ENCODE peak calls at places on chromosomes 2 and 18, in five cellular contexts. One of them, this sample, is unnamed.

GRCh38 chr18:22432672-22433137 is 15.0 kb upstream of the CTAGE1 start:
- DNase-seq in HepG2: no peak
- DNase-seq in A549: peak; percentile 71
- DNase-seq in IMR-90: peak; percentile 97
- DNase-seq in H9: no peak
- DNase-seq in this sample: no peak

GRCh38 chr2:19874726-19875125 is 27.1 kb downstream of the TTC32 start:
- DNase-seq in HepG2: no peak
- DNase-seq in A549: no peak
- DNase-seq in IMR-90: no peak
- DNase-seq in H9: no peak
- DNase-seq in this sample: no peak

GRCh38 chr2:20062615-20063545 is 11.5 kb upstream of the LAPTM4A start:
- DNase-seq in HepG2: no peak
- DNase-seq in A549: no peak
- DNase-seq in IMR-90: peak; percentile 99
- DNase-seq in H9: no peak
- DNase-seq in this sample: no peak

GRCh38 chr2:64987001-64987962 is 1.9 kb upstream of the SLC1A4 start:
- DNase-seq in HepG2: peak; percentile 75
- DNase-seq in A549: no peak
- DNase-seq in IMR-90: peak; percentile 57
- DNase-seq in H9: no peak
- DNase-seq in this sample: no peak

GRCh38 chr18:72672364-72673151 is 128.4 kb upstream of the CBLN2 start:
- DNase-seq in HepG2: peak; percentile 25
- DNase-seq in A549: peak; percentile 20
- DNase-seq in IMR-90: peak; percentile 11
- DNase-seq in H9: no peak
- DNase-seq in this sample: peak; percentile 79

GRCh38 chr18:13871701-13872100 is 43.6 kb downstream of the MC2R start:
- DNase-seq in HepG2: no peak
- DNase-seq in A549: no peak
- DNase-seq in IMR-90: no peak
- DNase-seq in H9: no peak
- DNase-seq in this sample: peak; percentile 36

GRCh38 chr2:228690681-228691080 is 509.2 kb upstream of the SPHKAP start:
- DNase-seq in HepG2: no peak
- DNase-seq in A549: no peak
- DNase-seq in IMR-90: no peak
- DNase-seq in H9: no peak
- DNase-seq in this sample: no peak

GRCh38 chr2:145277922-145278321 is 758.0 kb upstream of the ZEB2 start:
- DNase-seq in HepG2: no peak
- DNase-seq in A549: no peak
- DNase-seq in IMR-90: peak; percentile 50
- DNase-seq in H9: no peak
- DNase-seq in this sample: no peak

GRCh38 chr2:216740557-216741222 is 45.3 kb upstream of the IGFBP5 start:
- DNase-seq in HepG2: peak; percentile 47
- DNase-seq in A549: no peak
- DNase-seq in IMR-90: peak; percentile 93
- DNase-seq in H9: no peak
- DNase-seq in this sample: no peak

GRCh38 chr18:34350778-34351177 is 126.1 kb upstream of the NOL4 start:
- DNase-seq in HepG2: no peak
- DNase-seq in A549: no peak
- DNase-seq in IMR-90: no peak
- DNase-seq in H9: no peak
- DNase-seq in this sample: no peak

GRCh38 chr18:3722662-3723433 is 272.9 kb downstream of the TGIF1 start:
- DNase-seq in HepG2: peak; percentile 72
- DNase-seq in A549: no peak
- DNase-seq in IMR-90: peak; percentile 83
- DNase-seq in H9: no peak
- DNase-seq in this sample: no peak

GRCh38 chr2:174587607-174588006 is 10.0 kb downstream of the WIPF1 start:
- DNase-seq in HepG2: no peak
- DNase-seq in A549: no peak
- DNase-seq in IMR-90: no peak
- DNase-seq in H9: no peak
- DNase-seq in this sample: no peak

GRCh38 chr18:74514860-74515495 is 18.8 kb downstream of the CNDP2 start:
- DNase-seq in HepG2: no peak
- DNase-seq in A549: no peak
- DNase-seq in IMR-90: no peak
- DNase-seq in H9: peak; percentile 7
- DNase-seq in this sample: no peak

GRCh38 chr18:49628119-49628518 is 66.3 kb downstream of the LIPG start:
- DNase-seq in HepG2: no peak
- DNase-seq in A549: no peak
- DNase-seq in IMR-90: no peak
- DNase-seq in H9: no peak
- DNase-seq in this sample: no peak

GRCh38 chr2:119263656-119264055 is 40.0 kb downstream of the STEAP3 start:
- DNase-seq in HepG2: no peak
- DNase-seq in A549: no peak
- DNase-seq in IMR-90: no peak
- DNase-seq in H9: peak; percentile 32
- DNase-seq in this sample: no peak

GRCh38 chr2:8578335-8579244 is 103.3 kb upstream of the ID2 start:
- DNase-seq in HepG2: no peak
- DNase-seq in A549: no peak
- DNase-seq in IMR-90: peak; percentile 44
- DNase-seq in H9: peak; percentile 22
- DNase-seq in this sample: no peak

GRCh38 chr2:11784747-11785610 is 38.5 kb downstream of the LPIN1 start:
- DNase-seq in HepG2: no peak
- DNase-seq in A549: peak; percentile 65
- DNase-seq in IMR-90: peak; percentile 63
- DNase-seq in H9: peak; percentile 80
- DNase-seq in this sample: peak; percentile 75

GRCh38 chr2:68086166-68086565 is 23.4 kb upstream of the C1D start:
- DNase-seq in HepG2: no peak
- DNase-seq in A549: no peak
- DNase-seq in IMR-90: no peak
- DNase-seq in H9: no peak
- DNase-seq in this sample: no peak

GRCh38 chr2:136247204-136247990 is 129.4 kb upstream of the CXCR4 start:
- DNase-seq in HepG2: no peak
- DNase-seq in A549: no peak
- DNase-seq in IMR-90: no peak
- DNase-seq in H9: no peak
- DNase-seq in this sample: no peak

GRCh38 chr2:160241251-160242137 is 41.4 kb upstream of the ITGB6 start:
- DNase-seq in HepG2: no peak
- DNase-seq in A549: peak; percentile 72
- DNase-seq in IMR-90: peak; percentile 81
- DNase-seq in H9: no peak
- DNase-seq in this sample: no peak

GRCh38 chr18:8959551-8960135 is 142.9 kb upstream of the NDUFV2 start:
- DNase-seq in HepG2: peak; percentile 79
- DNase-seq in A549: no peak
- DNase-seq in IMR-90: no peak
- DNase-seq in H9: no peak
- DNase-seq in this sample: peak; percentile 60

GRCh38 chr18:9475643-9476580 is 599 bp downstream of the RALBP1 start:
- DNase-seq in HepG2: no peak
- DNase-seq in A549: peak; percentile 6
- DNase-seq in IMR-90: peak; percentile 39
- DNase-seq in H9: no peak
- DNase-seq in this sample: peak; percentile 20

GRCh38 chr18:38747153-38747552 is 1181.6 kb upstream of the CELF4 start:
- DNase-seq in HepG2: no peak
- DNase-seq in A549: no peak
- DNase-seq in IMR-90: no peak
- DNase-seq in H9: no peak
- DNase-seq in this sample: no peak

GRCh38 chr2:55887906-55888625 is 35.5 kb downstream of the EFEMP1 start:
- DNase-seq in HepG2: no peak
- DNase-seq in A549: peak; percentile 13
- DNase-seq in IMR-90: peak; percentile 94
- DNase-seq in H9: no peak
- DNase-seq in this sample: no peak

GRCh38 chr2:29074401-29074800 is at the start of gene PCARE:
- DNase-seq in HepG2: no peak
- DNase-seq in A549: no peak
- DNase-seq in IMR-90: no peak
- DNase-seq in H9: no peak
- DNase-seq in this sample: no peak

GRCh38 chr2:219643084-219643473 is 15.6 kb downstream of the SLC4A3 start:
- DNase-seq in HepG2: no peak
- DNase-seq in A549: no peak
- DNase-seq in IMR-90: no peak
- DNase-seq in H9: peak; percentile 24
- DNase-seq in this sample: no peak

DNA sequence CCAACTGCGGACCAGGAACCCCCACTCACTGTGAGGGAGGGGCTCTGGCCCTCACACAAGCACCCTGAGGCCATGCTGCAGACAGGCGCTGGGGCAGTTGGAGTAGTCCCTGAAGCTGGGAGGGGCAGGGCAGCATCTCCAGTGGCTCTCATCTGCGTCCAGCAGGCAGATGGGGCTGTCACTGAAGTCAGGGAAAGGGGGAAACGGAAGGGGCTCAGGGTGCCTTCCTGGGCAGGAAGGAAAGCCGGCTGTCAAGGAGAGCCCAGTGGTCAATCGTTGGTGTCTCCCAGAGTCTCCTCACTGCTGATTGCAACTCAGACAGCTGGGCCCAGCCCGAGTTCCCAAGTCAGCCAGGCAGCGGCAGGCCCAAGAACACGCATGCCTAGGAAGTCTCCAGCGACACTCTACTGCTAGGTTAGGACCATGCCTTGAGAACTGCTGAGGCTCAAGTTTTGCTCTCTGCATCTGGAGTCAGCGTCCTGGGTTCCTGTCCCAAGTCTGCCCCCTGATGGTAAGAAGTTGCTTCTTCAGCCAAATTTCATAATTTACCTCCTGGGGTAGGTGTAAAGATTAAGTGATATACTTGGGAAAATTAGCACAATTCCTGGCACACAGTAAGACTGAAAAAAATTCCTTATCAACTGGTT is 27.4 kb upstream of the NMUR1 start:
- DNase-seq in HepG2: peak; percentile 58
- DNase-seq in A549: peak; percentile 72
- DNase-seq in IMR-90: peak; percentile 81
- DNase-seq in H9: peak; percentile 80
- DNase-seq in this sample: peak; percentile 93
- H3K4me2 ChIP-seq in HepG2: no peak overlapping the region
- H3K4me2 ChIP-seq in A549: no peak overlapping the region
- H3K4me2 ChIP-seq in IMR-90: no peak overlapping the region
- H3K4me2 ChIP-seq in H9: no peak overlapping the region
- H3K4me2 ChIP-seq in this sample: no peak overlapping the region

DNA sequence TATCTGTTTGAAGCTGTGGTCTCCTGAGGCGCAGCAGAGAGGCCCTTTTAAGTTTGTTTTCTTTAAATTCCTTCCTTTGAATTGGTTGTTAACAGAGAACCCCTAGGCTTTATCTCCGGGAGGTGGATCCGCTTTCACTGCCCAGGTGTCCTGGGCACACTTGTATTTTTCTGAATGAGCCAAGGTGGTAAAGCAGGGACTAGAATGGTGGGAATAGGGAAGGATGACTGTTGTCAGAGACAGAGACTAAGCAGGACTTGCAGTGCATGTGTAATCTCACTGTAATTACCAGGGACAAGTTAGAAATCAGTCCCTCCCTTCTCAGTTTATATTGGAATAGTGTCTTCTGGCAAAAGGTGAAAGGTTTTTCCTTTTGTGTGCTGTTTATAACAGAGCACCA is 72.8 kb downstream of the PHLPP1 start:
- DNase-seq in HepG2: no peak
- DNase-seq in A549: no peak
- DNase-seq in IMR-90: no peak
- DNase-seq in H9: no peak
- DNase-seq in this sample: peak; percentile 64
- H3K27ac ChIP-seq in HepG2: no peak overlapping the region
- H3K27ac ChIP-seq in A549: no peak overlapping the region
- H3K27ac ChIP-seq in IMR-90: no peak overlapping the region
- H3K27ac ChIP-seq in H9: no peak overlapping the region
- H3K27ac ChIP-seq in this sample: peak overlapping the region; percentile 55

GRCh38 chr2:3595985-3596384 is 1.1 kb downstream of the COLEC11 start:
- DNase-seq in HepG2: no peak
- DNase-seq in A549: no peak
- DNase-seq in IMR-90: no peak
- DNase-seq in H9: no peak
- DNase-seq in this sample: no peak

GRCh38 chr2:3596891-3597290 is 2.0 kb downstream of the COLEC11 start:
- DNase-seq in HepG2: no peak
- DNase-seq in A549: no peak
- DNase-seq in IMR-90: no peak
- DNase-seq in H9: no peak
- DNase-seq in this sample: no peak

GRCh38 chr2:3595409-3595808 is 497 bp downstream of the COLEC11 start:
- DNase-seq in HepG2: no peak
- DNase-seq in A549: no peak
- DNase-seq in IMR-90: no peak
- DNase-seq in H9: no peak
- DNase-seq in this sample: no peak

GRCh38 chr2:3597567-3597966 is 2.7 kb downstream of the COLEC11 start:
- DNase-seq in HepG2: no peak
- DNase-seq in A549: no peak
- DNase-seq in IMR-90: no peak
- DNase-seq in H9: no peak
- DNase-seq in this sample: no peak

GRCh38 chr2:3594493-3595281 is at the start of gene COLEC11:
- DNase-seq in HepG2: no peak
- DNase-seq in A549: no peak
- DNase-seq in IMR-90: no peak
- DNase-seq in H9: peak; percentile 88
- DNase-seq in this sample: peak; percentile 87
- TF ChIP-seq CTCF in HepG2: no peak
- TF ChIP-seq CTCF in A549: no peak
- TF ChIP-seq CTCF in IMR-90: peak; percentile 7
- TF ChIP-seq CTCF in H9: peak; percentile 29
- TF ChIP-seq CTCF in this sample: peak; percentile 55

DNA sequence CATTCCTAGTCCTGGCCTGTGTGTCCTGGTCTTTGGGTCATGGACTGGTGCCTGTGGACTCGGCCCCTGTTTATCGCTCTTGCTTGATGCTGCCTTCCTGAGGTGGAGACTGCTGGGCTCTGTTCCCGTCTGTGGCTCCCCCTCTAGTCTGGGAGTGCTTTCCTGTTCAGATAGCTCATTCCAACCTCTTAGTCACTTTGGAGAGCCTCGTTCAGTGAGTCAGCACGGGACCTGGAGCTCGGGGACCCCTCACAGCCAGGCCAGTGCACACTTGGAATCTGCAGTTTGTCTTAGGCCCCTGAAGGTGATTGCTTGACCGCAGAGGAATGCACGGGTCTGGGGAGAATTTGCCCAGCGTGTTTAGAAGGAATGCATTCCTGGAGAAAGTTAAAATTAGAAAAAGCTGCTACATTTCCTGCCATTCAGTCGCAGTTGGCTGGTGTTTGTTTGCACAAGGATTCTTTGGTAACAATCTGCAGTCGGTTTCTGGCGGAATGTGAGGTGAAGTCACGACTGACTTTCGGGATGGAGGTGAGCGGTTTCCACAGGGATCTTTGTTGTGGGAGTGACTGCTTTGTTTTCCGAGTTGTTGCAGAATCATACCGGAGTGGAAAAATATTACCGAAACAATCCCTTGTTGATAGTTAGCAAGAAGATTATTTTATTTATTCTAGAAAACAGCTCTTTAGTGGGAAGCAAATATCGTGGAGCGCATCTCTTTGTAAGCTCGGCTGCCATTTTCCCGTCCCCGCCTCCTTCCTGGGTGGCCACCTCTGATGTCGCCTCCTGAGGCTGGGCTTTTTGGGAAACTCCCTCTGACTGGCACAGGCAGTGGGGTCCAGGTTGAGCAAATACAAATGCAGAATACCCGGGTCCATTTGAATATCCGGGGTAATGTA is 29.6 kb downstream of the SH3BP4 start:
- DNase-seq in HepG2: peak; percentile 94
- DNase-seq in A549: peak; percentile 91
- DNase-seq in IMR-90: peak; percentile 100
- DNase-seq in H9: peak; percentile 74
- DNase-seq in this sample: peak; percentile 84
- H3K4me2 ChIP-seq in HepG2: peak overlapping the region; percentile 96
- H3K4me2 ChIP-seq in A549: peak overlapping the region; percentile 82
- H3K4me2 ChIP-seq in IMR-90: peak overlapping the region; percentile 44
- H3K4me2 ChIP-seq in H9: peak overlapping the region; percentile 24
- H3K4me2 ChIP-seq in this sample: peak overlapping the region; percentile 43

This sample was measured in GM23338.